ENCODE peak calls at places on chromosomes 5 and 9, in five cellular contexts. W is stimulated activated CD4-positive, alpha-beta T cell treated with anti-CD3 and anti-CD28 coated beads, Interleukin-1b, Interleukin-23, amount 100 ng/mL, for 1 hour; A is NCI-H446 treated with DMSO at 0.1 percent for 48 hours; X is G401; K is HTR-8/SVneo. U is an unnamed sample.

GRCh38 chr5:123449424-123449823 is 26.2 kb upstream of the CEP120 start:
- DNase-seq in W (no peak), A (no peak), X (no peak), K (no peak), U (no peak)

GRCh38 chr5:179258922-179259730 is 86.1 kb downstream of the ADAMTS2 start:
- DNase-seq in W (no peak), A (no peak), X (no peak), K (peak), U (no peak)

GRCh38 chr9:33202552-33203300 is 35.6 kb upstream of the B4GALT1 start:
- DNase-seq in W (no peak), A (no peak), X (no peak), K (no peak), U (peak)

GRCh38 chr9:111945216-111945615 is 48.6 kb downstream of the UGCG start:
- DNase-seq in W (no peak), A (no peak), X (no peak), K (no peak), U (no peak)

GRCh38 chr5:84086517-84086916 is 298.2 kb downstream of the EDIL3 start:
- DNase-seq in W (no peak), A (no peak), X (no peak), K (no peak), U (no peak)

GRCh38 chr9:96202971-96203780 is 98.8 kb downstream of the HSD17B3 start:
- DNase-seq in W (no peak), A (no peak), X (no peak), K (no peak), U (no peak)

GRCh38 chr5:9121597-9121996 is 424.3 kb downstream of the SEMA5A start:
- DNase-seq in W (no peak), A (no peak), X (no peak), K (no peak), U (no peak)

GRCh38 chr5:83718195-83718825 is 2.3 kb downstream of the HAPLN1 start:
- DNase-seq in W (no peak), A (peak), X (peak), K (peak), U (no peak)

GRCh38 chr5:95446009-95446408 is 54.8 kb downstream of the FAM81B start:
- DNase-seq in W (no peak), A (no peak), X (no peak), K (peak), U (no peak)

GRCh38 chr9:105957830-105958229 is 263.5 kb downstream of the TMEM38B start:
- DNase-seq in W (no peak), A (no peak), X (no peak), K (no peak), U (no peak)